ENCODE peak calls at places on chromosomes 1 and 21, in eight cellular contexts. E, S, A, B, Y, L, O and Q are unnamed samples.

GRCh38 chr1:99659755-99660210 is 13.9 kb downstream of the PALMD start:
- DNase-seq in E (no peak), S (no peak), A (no peak), B (peak), Y (no peak), L (peak), O (no peak), Q (no peak)

GRCh38 chr1:40302475-40302874 is 14.6 kb downstream of the COL9A2 start:
- DNase-seq in E (no peak), S (no peak), A (no peak), B (no peak), Y (no peak), L (no peak), O (no peak), Q (no peak)

GRCh38 chr1:213661346-213661745 is 326.4 kb upstream of the PROX1 start:
- DNase-seq in E (no peak), S (no peak), A (no peak), B (no peak), Y (no peak), L (no peak), O (no peak), Q (no peak)

GRCh38 chr1:34906756-34907155 is 22.7 kb downstream of the DLGAP3 start:
- DNase-seq in E (no peak), S (no peak), A (no peak), B (no peak), Y (no peak), L (no peak), O (no peak), Q (no peak)

GRCh38 chr1:171251042-171251740 is 2.9 kb downstream of the FMO1 start:
- DNase-seq in E (no peak), S (no peak), A (peak), B (peak), Y (no peak), L (peak), O (peak), Q (peak)

GRCh38 chr1:202133016-202133415 is 10.3 kb downstream of the GPR37L1 start:
- DNase-seq in E (no peak), S (no peak), A (no peak), B (no peak), Y (no peak), L (no peak), O (no peak), Q (no peak)

GRCh38 chr1:17149771-17150170 is 30.5 kb upstream of the PADI2 start:
- DNase-seq in E (no peak), S (no peak), A (no peak), B (no peak), Y (no peak), L (no peak), O (no peak), Q (no peak)

GRCh38 chr1:68136187-68136586 is 85.8 kb upstream of the DIRAS3 start:
- DNase-seq in E (no peak), S (no peak), A (no peak), B (no peak), Y (no peak), L (no peak), O (no peak), Q (no peak)

GRCh38 chr1:155181371-155182051 is 7.9 kb downstream of the TRIM46 start:
- DNase-seq in E (no peak), S (no peak), A (no peak), B (no peak), Y (no peak), L (no peak), O (no peak), Q (no peak)

GRCh38 chr1:36885537-36886441 is 148.5 kb downstream of the GRIK3 start:
- DNase-seq in E (no peak), S (no peak), A (no peak), B (no peak), Y (no peak), L (no peak), O (peak), Q (no peak)

GRCh38 chr1:155940993-155941844 is at the start of gene RXFP4:
- DNase-seq in E (no peak), S (no peak), A (peak), B (no peak), Y (no peak), L (peak), O (no peak), Q (no peak)

GRCh38 chr1:90534116-90534515 is 183.0 kb downstream of the BARHL2 start:
- DNase-seq in E (no peak), S (no peak), A (no peak), B (no peak), Y (no peak), L (no peak), O (no peak), Q (no peak)

GRCh38 chr1:30058966-30059365 is 664.4 kb downstream of the MATN1 start:
- DNase-seq in E (no peak), S (peak), A (peak), B (peak), Y (no peak), L (peak), O (no peak), Q (peak)

GRCh38 chr1:5497471-5497870 is 494.8 kb downstream of the NPHP4 start:
- DNase-seq in E (no peak), S (no peak), A (no peak), B (no peak), Y (no peak), L (no peak), O (no peak), Q (no peak)

GRCh38 chr1:153608742-153609584 is 4.0 kb downstream of the S100A16 start:
- DNase-seq in E (no peak), S (peak), A (peak), B (peak), Y (no peak), L (peak), O (peak), Q (peak)

GRCh38 chr1:40476924-40477679 is at the start of gene ZFP69:
- DNase-seq in E (peak), S (no peak), A (peak), B (peak), Y (peak), L (peak), O (peak), Q (peak)

GRCh38 chr1:94792876-94793605 is 27.1 kb upstream of the SLC44A3 start:
- DNase-seq in E (no peak), S (no peak), A (peak), B (peak), Y (no peak), L (peak), O (no peak), Q (peak)

GRCh38 chr1:161502181-161502580 is 3.1 kb upstream of the FCGR2A start:
- DNase-seq in E (no peak), S (no peak), A (no peak), B (no peak), Y (no peak), L (no peak), O (no peak), Q (no peak)

GRCh38 chr1:184970691-184971161 is 3.6 kb downstream of the NIBAN1 start:
- DNase-seq in E (no peak), S (no peak), A (no peak), B (peak), Y (no peak), L (peak), O (no peak), Q (no peak)

GRCh38 chr1:184973308-184974085 is 811 bp downstream of the NIBAN1 start:
- DNase-seq in E (peak), S (no peak), A (peak), B (peak), Y (peak), L (peak), O (peak), Q (no peak)

GRCh38 chr1:184972281-184973055 is 1.8 kb downstream of the NIBAN1 start:
- DNase-seq in E (no peak), S (no peak), A (peak), B (peak), Y (no peak), L (peak), O (no peak), Q (no peak)

GRCh38 chr1:184974086-184974836 is at the start of gene NIBAN1:
- DNase-seq in E (peak), S (no peak), A (peak), B (peak), Y (peak), L (peak), O (peak), Q (no peak)

GRCh38 chr1:184971522-184972265 is 2.6 kb downstream of the NIBAN1 start:
- DNase-seq in E (no peak), S (no peak), A (no peak), B (no peak), Y (no peak), L (no peak), O (no peak), Q (no peak)
- H3K4me3 ChIP-seq in E (no peak), S (no peak), A (no peak), B (peak), Y (no peak), L (peak), O (peak), Q (no peak)

DNA sequence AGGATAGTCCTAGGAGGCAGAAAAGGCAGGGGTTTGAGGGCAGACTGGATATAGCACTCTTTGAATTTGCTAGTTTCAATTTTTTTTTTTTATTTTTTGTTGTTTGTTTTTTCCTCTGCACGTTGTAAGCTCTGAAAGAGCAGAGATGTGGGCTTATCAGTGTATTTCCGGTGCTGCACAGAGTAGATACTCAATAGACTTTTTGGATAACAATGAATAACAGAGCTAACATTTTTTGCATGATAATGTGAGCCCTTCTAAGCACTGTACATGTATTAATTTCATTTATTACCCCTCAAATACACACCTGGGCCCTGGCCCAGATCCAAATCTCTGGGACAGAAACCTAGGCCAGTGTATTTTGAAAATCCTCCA is 17.1 kb upstream of the PARP1 start:
- DNase-seq in E (no peak), S (no peak), A (no peak), B (no peak), Y (no peak), L (no peak), O (no peak), Q (no peak)
- H3K4me3 ChIP-seq in E (peak), S (no peak), A (no peak), B (no peak), Y (no peak), L (no peak), O (no peak), Q (no peak)

GRCh38 chr21:35359076-35359475 is 310.0 kb upstream of the RUNX1 start:
- DNase-seq in E (no peak), S (no peak), A (no peak), B (no peak), Y (no peak), L (no peak), O (no peak), Q (no peak)
- H3K4me3 ChIP-seq in E (no peak), S (no peak), A (no peak), B (peak), Y (no peak), L (no peak), O (no peak), Q (no peak)

GRCh38 chr1:200036616-200037270 is 9.2 kb downstream of the NR5A2 start:
- DNase-seq in E (no peak), S (no peak), A (no peak), B (no peak), Y (no peak), L (no peak), O (no peak), Q (no peak)

GRCh38 chr1:200034262-200034557 is 6.7 kb downstream of the NR5A2 start:
- DNase-seq in E (no peak), S (no peak), A (no peak), B (no peak), Y (no peak), L (no peak), O (no peak), Q (no peak)

GRCh38 chr1:200035956-200036615 is 8.6 kb downstream of the NR5A2 start:
- DNase-seq in E (no peak), S (no peak), A (no peak), B (no peak), Y (no peak), L (peak), O (no peak), Q (no peak)

GRCh38 chr1:200034821-200035396 is 7.4 kb downstream of the NR5A2 start:
- DNase-seq in E (no peak), S (no peak), A (no peak), B (peak), Y (no peak), L (peak), O (no peak), Q (no peak)

DNA sequence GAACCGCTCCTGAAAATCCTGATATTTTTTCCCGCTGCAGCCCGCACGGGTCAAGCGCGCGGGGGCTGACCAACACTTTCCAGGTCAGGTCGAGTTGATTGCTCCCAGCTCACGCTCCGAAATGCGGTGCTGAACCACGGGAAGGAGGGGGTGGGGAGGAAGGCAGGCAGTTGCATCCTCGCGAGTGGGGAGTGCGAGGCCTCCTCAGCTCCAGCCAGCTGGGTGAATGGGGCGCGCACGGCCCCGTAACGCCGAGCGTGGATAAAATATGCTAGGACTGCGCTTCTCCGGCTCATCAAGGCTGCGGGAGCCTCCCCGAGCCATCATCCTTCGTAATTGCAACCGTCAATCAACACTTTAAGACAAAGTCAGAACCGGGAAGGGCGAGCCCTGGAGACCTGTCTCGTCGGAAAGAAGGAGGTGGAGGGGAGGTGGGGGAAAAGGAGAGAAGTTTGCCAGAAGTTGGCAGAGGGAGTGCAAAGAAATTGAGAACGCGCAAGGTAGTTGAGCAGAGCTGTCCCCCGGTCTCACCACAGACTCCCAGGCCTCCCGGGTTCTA is 8.0 kb downstream of the NR5A2 start:
- DNase-seq in E (no peak), S (no peak), A (no peak), B (peak), Y (no peak), L (peak), O (no peak), Q (no peak)
- H3K4me3 ChIP-seq in E (no peak), S (no peak), A (peak), B (peak), Y (no peak), L (no peak), O (no peak), Q (no peak)

GRCh38 chr1:56268519-56268918 is 310.8 kb downstream of the PLPP3 start:
- DNase-seq in E (no peak), S (no peak), A (no peak), B (no peak), Y (no peak), L (no peak), O (no peak), Q (no peak)
- H3K4me3 ChIP-seq in E (no peak), S (no peak), A (no peak), B (no peak), Y (no peak), L (no peak), O (no peak), Q (no peak)

GRCh38 chr1:184152944-184153343 is 101.4 kb downstream of the TSEN15 start:
- DNase-seq in E (no peak), S (no peak), A (no peak), B (no peak), Y (no peak), L (no peak), O (no peak), Q (no peak)
- H3K4me3 ChIP-seq in E (no peak), S (no peak), A (peak), B (peak), Y (no peak), L (peak), O (peak), Q (peak)

DNA sequence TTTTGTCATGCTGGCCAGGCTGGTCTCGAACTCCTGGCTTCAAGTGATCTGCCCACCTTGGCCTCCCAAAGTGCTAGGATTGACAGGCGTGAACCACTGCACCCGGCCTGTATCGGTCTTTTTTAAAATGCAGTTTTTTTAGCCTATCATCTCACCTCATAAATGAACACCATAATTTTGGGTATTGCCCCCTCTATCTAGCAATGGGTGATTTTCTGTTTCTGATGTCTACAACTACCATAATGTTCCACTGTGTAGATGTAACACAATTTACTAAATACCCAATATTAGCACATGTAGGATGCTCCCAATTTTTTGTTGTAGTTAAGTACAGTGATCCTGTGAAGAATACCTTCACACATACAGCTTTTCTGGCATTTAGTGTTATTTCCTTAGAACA is 2.0 kb upstream of the CAMTA1 start:
- DNase-seq in E (no peak), S (no peak), A (no peak), B (no peak), Y (no peak), L (no peak), O (no peak), Q (no peak)
- H3K4me3 ChIP-seq in E (no peak), S (peak), A (peak), B (peak), Y (no peak), L (peak), O (peak), Q (no peak)